ENCODE peak calls at places on chromosomes 12 and 14, in seven cellular contexts. M, X, I, D, T, L and C are unnamed samples. For H3K36me3 and H3K9me2, the result is how much of the 10 kb centered on the place peaks cover.

GRCh38 chr12:49131973-49132461 is 822 bp upstream of the TUBA1B start:
- DNase-seq in M (peak), T (peak), D (no peak), X (no peak), I (peak), L (peak), C (peak)

GRCh38 chr14:89921896-89922548 is 32.5 kb downstream of the EFCAB11 start:
- DNase-seq in X (no peak), M (no peak), T (no peak), L (peak), I (no peak), D (no peak), C (peak)

GRCh38 chr12:28278499-28278898 is 88.2 kb downstream of the CCDC91 start:
- DNase-seq in L (no peak), X (no peak), D (no peak), I (no peak), M (no peak), T (no peak), C (no peak)

GRCh38 chr12:62284749-62285148 is 24.5 kb downstream of the USP15 start:
- DNase-seq in I (no peak), D (no peak), T (no peak), M (no peak), X (no peak), L (no peak), C (no peak)

GRCh38 chr12:32734952-32735351 is 20.7 kb downstream of the YARS2 start:
- DNase-seq in D (no peak), I (no peak), T (no peak), X (peak), L (no peak), M (no peak), C (no peak)

GRCh38 chr12:101087903-101088302 is 122.1 kb downstream of the SLC5A8 start:
- DNase-seq in T (no peak), X (no peak), M (no peak), L (no peak), D (no peak), I (no peak), C (no peak)

GRCh38 chr12:41407240-41407799 is 219.2 kb downstream of the PDZRN4 start:
- DNase-seq in M (no peak), I (no peak), X (no peak), T (no peak), L (no peak), D (no peak), C (no peak)

GRCh38 chr12:22130671-22131070 is 84.7 kb downstream of the CMAS start:
- DNase-seq in L (no peak), X (no peak), I (no peak), M (no peak), T (no peak), D (no peak), C (no peak)

GRCh38 chr14:106459971-106460730 is 933.8 kb downstream of the TMEM121 start:
- DNase-seq in T (peak), M (peak), D (no peak), X (no peak), I (peak), L (no peak), C (no peak)

GRCh38 chr12:101604132-101604531 is 9.4 kb downstream of the MYBPC1 start:
- DNase-seq in T (no peak), D (no peak), X (no peak), I (no peak), M (no peak), L (peak), C (no peak)

GRCh38 chr12:111438501-111438900 is 32.8 kb downstream of the SH2B3 start:
- DNase-seq in X (no peak), I (peak), T (no peak), M (no peak), D (no peak), L (peak), C (peak)

GRCh38 chr14:77240336-77240915 is 30.6 kb downstream of the NGB start:
- DNase-seq in M (no peak), T (no peak), X (no peak), D (no peak), I (no peak), L (no peak), C (no peak)

GRCh38 chr12:52561880-52562449 is 9.0 kb upstream of the KRT71 start:
- DNase-seq in T (no peak), D (peak), M (no peak), X (no peak), L (peak), I (no peak), C (peak)

GRCh38 chr12:43655586-43655985 is 103.0 kb downstream of the PUS7L start:
- DNase-seq in D (no peak), X (no peak), L (peak), T (no peak), I (no peak), M (no peak), C (peak)

GRCh38 chr12:107066686-107067085 is 26.7 kb downstream of the CRY1 start:
- DNase-seq in L (no peak), X (no peak), I (no peak), D (no peak), M (no peak), T (no peak), C (no peak)

DNA sequence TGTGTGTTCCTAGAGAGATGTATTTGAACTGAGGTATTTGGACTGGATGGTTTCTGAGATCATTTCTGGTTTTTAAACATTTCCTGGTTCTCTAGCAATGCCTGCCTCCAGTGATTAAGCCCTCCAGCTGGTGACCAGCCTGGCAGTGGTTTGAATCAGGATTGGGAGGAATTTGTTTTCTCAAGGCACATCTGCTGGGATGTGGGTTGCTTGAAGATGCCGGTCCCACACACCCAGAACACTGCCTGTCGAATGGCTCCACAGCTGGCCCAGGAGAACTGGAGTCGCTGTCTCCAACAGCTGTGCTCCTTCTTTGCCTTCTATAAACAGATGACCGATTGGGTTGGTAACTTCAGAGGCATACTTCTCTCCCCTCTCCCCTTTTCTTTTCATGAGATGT is 258.0 kb upstream of the DDHD1 start:
- DNase-seq in I (no peak), T (no peak), D (no peak), X (no peak), L (no peak), M (no peak), C (peak)
- H3K27ac ChIP-seq in I (no peak), T (no peak), D (no peak), X (no peak), L (no peak), M (no peak), C (no peak)

DNA sequence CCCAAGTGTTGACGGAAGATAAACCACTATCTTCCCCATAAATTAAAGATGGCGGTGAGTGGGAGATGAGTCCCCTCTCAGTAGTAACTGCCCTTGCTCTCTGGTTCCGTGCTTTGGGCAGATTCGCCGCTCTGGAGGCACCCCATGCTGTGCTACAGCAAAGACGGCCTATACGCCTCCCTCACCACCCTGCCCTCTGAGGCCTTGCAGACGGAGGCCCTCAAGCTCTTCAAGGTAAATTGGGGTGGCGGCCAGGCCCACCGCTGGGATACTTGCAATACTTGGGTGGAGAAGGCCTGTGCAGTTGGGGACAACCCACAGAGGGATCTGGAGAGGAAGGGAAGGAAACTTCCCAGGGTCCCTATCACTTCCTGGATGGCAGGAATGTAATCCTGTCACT is 22.9 kb downstream of the PIGH start:
- DNase-seq in M (no peak), X (no peak), T (no peak), D (no peak), L (no peak), I (no peak), C (no peak)
- H3K36me3 ChIP-seq in M (under half), X (under half), T (under half), D (under half), L (under half), I (under half), C (under half)

DNA sequence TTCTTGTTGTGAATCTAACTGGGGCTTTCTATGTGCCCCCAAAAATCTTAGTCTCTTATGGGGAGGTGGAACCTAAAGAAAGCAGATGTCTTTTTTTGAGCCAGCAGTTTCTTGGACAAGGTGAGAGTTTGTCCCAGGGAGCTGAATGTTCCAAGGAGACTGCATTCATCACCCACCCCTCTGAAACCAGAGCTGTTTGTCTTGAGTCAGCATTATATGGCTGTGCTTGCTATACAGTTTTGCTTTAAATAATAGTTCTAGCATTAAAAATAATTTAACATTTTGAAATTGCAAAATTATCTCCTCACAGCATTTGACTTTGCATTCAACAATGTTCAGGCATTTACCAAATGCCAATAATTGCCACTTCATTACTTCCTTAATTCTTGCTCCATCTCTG is 813.3 kb downstream of the BCL11B start:
- DNase-seq in L (no peak), T (no peak), I (no peak), D (no peak), X (no peak), M (no peak), C (no peak)
- H3K9me2 ChIP-seq in L (under half), T (under half), I (under half), D (under half), X (under half), M (under half), C (under half)

GRCh38 chr14:69485261-69485660 is 733 bp downstream of the PLEKHD1 start:
- DNase-seq in L (no peak), M (no peak), D (no peak), T (no peak), I (no peak), X (no peak), C (no peak)
- H3K27ac ChIP-seq in L (no peak), M (no peak), D (no peak), T (no peak), I (no peak), X (no peak), C (no peak)